ENCODE peak calls at places on chromosome 14, in four cellular contexts. F, H, B and T are unnamed samples.

GRCh38 chr14:72680853-72681640 is 212.9 kb downstream of the DPF3 start:
- DNase-seq in H (no peak), F (no peak), B (no peak), T (no peak)

GRCh38 chr14:87971010-87971409 is 22.0 kb downstream of the GALC start:
- DNase-seq in B (no peak), H (no peak), F (no peak), T (no peak)

GRCh38 chr14:98984719-98985041 is 287.3 kb downstream of the BCL11B start:
- DNase-seq in B (no peak), H (no peak), F (peak; percentile 35), T (no peak)

GRCh38 chr14:96821501-96821900 is 24.3 kb downstream of the VRK1 start:
- DNase-seq in H (no peak), B (no peak), F (no peak), T (no peak)

GRCh38 chr14:49975286-49975685 is 82.4 kb downstream of the ARF6 start:
- DNase-seq in B (no peak), F (no peak), H (no peak), T (no peak)

GRCh38 chr14:60658909-60659585 is 9.8 kb upstream of the SIX1 start:
- DNase-seq in H (no peak), F (no peak), B (no peak), T (peak; percentile 27)

GRCh38 chr14:22991852-22992251 is 9.5 kb upstream of the AJUBA start:
- DNase-seq in B (no peak), F (no peak), H (no peak), T (no peak)

GRCh38 chr14:31877333-31877798 is 199.7 kb upstream of the ARHGAP5 start:
- DNase-seq in B (no peak), F (no peak), H (no peak), T (no peak)

GRCh38 chr14:59845245-59845644 is 25.3 kb downstream of the RTN1 start:
- DNase-seq in H (no peak), F (no peak), B (no peak), T (no peak)

GRCh38 chr14:61553730-61554641 is 141.3 kb upstream of the HIF1A start:
- DNase-seq in H (no peak), F (no peak), B (no peak), T (peak; percentile 99)

GRCh38 chr14:93137864-93138263 is 22.1 kb upstream of the ITPK1 start:
- DNase-seq in H (no peak), F (peak; percentile 46), B (no peak), T (peak; percentile 56)

GRCh38 chr14:69360438-69361108 is 37.5 kb downstream of the ERH start:
- DNase-seq in F (no peak), B (no peak), H (no peak), T (no peak)

GRCh38 chr14:61388976-61389576 is 67.7 kb downstream of the PRKCH start:
- DNase-seq in B (no peak), H (no peak), F (no peak), T (no peak)

GRCh38 chr14:49623941-49624806 is 3.6 kb downstream of the MGAT2 start:
- DNase-seq in B (no peak), H (no peak), F (no peak), T (no peak)

GRCh38 chr14:22002860-22003284 is 329.3 kb upstream of the OR4E1 start:
- DNase-seq in F (peak; percentile 5), B (no peak), H (no peak), T (no peak)

GRCh38 chr14:87888136-87888999 is 104.6 kb downstream of the GALC start:
- DNase-seq in H (peak; percentile 39), F (peak; percentile 37), B (no peak), T (peak; percentile 14)

GRCh38 chr14:75422169-75422568 is 5.7 kb upstream of the JDP2 start:
- DNase-seq in F (no peak), H (no peak), B (no peak), T (peak; percentile 21)

GRCh38 chr14:106737025-106737424 is 1210.6 kb downstream of the TMEM121 start:
- DNase-seq in F (no peak), H (no peak), B (no peak), T (no peak)

GRCh38 chr14:59695198-59695597 is 118.6 kb upstream of the CCDC175 start:
- DNase-seq in F (no peak), H (no peak), B (no peak), T (no peak)

GRCh38 chr14:33401326-33401725 is 462.6 kb downstream of the NPAS3 start:
- DNase-seq in B (no peak), F (no peak), H (no peak), T (peak; percentile 13)

GRCh38 chr14:37973031-37973908 is 234.4 kb upstream of the SSTR1 start:
- DNase-seq in H (no peak), B (no peak), F (no peak), T (peak; percentile 78)

GRCh38 chr14:106619618-106620017 is 1093.2 kb downstream of the TMEM121 start:
- DNase-seq in F (no peak), H (no peak), B (no peak), T (no peak)

GRCh38 chr14:68474741-68475140 is 318.1 kb downstream of the ZFP36L1 start:
- DNase-seq in B (no peak), F (no peak), H (no peak), T (no peak)

GRCh38 chr14:103542545-103543088 is 13.6 kb downstream of the TRMT61A start:
- DNase-seq in F (no peak), B (no peak), H (no peak), T (no peak)

GRCh38 chr14:68948686-68949085 is 30.4 kb downstream of the ACTN1 start:
- DNase-seq in F (no peak), B (no peak), H (no peak), T (no peak)

GRCh38 chr14:99320621-99321235 is 48.7 kb upstream of the BCL11B start:
- DNase-seq in B (no peak), F (no peak), H (no peak), T (no peak)

GRCh38 chr14:21171128-21171527 is 15.3 kb upstream of the OR5AU1 start:
- DNase-seq in F (no peak), B (no peak), H (no peak), T (no peak)

GRCh38 chr14:23069413-23069806 is 12.1 kb upstream of the CDH24 start:
- DNase-seq in B (no peak), H (no peak), F (no peak), T (no peak)

GRCh38 chr14:35384386-35385041 is 20.0 kb downstream of the NFKBIA start:
- DNase-seq in B (no peak), H (no peak), F (no peak), T (peak; percentile 68)

GRCh38 chr14:31341280-31341679 is 79.1 kb downstream of the HEATR5A start:
- DNase-seq in H (no peak), B (no peak), F (no peak), T (no peak)

GRCh38 chr14:33617154-33617553 is 333.7 kb downstream of the EGLN3 start:
- DNase-seq in B (no peak), H (no peak), F (no peak), T (no peak)

GRCh38 chr14:103030741-103031565 is 26.4 kb downstream of the CDC42BPB start:
- DNase-seq in B (no peak), H (no peak), F (no peak), T (no peak)

GRCh38 chr14:35682802-35683201 is 126.3 kb downstream of the RALGAPA1 start:
- DNase-seq in F (no peak), B (peak; percentile 3), H (no peak), T (no peak)

GRCh38 chr14:45610303-45610702 is 357.3 kb upstream of the MIS18BP1 start:
- DNase-seq in B (no peak), F (no peak), H (no peak), T (no peak)

GRCh38 chr14:38989917-38990546 is 113.0 kb downstream of the SEC23A start:
- DNase-seq in B (peak; percentile 32), H (no peak), F (no peak), T (no peak)

GRCh38 chr14:101591121-101591520 is 29.8 kb downstream of the DIO3 start:
- DNase-seq in H (no peak), B (no peak), F (no peak), T (no peak)

GRCh38 chr14:102594514-102595175 is 2.2 kb downstream of the RCOR1 start:
- DNase-seq in F (peak; percentile 36), H (no peak), B (peak; percentile 66), T (peak; percentile 70)

GRCh38 chr14:42224053-42224888 is 617.6 kb downstream of the LRFN5 start:
- DNase-seq in H (peak; percentile 17), B (peak; percentile 5), F (peak; percentile 12), T (peak; percentile 60)

GRCh38 chr14:94581127-94581999 is at the start of gene SERPINA5:
- DNase-seq in H (no peak), B (no peak), F (peak; percentile 52), T (peak; percentile 83)

GRCh38 chr14:94575730-94576585 is 5.3 kb upstream of the SERPINA5 start:
- DNase-seq in H (no peak), B (no peak), F (no peak), T (no peak)

GRCh38 chr14:94582851-94583250 is 1.6 kb downstream of the SERPINA5 start:
- DNase-seq in B (no peak), F (no peak), H (no peak), T (peak; percentile 41)

GRCh38 chr14:94582199-94582750 is 1.0 kb downstream of the SERPINA5 start:
- DNase-seq in B (no peak), H (no peak), F (no peak), T (no peak)

GRCh38 chr14:94578712-94579111 is 2.5 kb upstream of the SERPINA5 start:
- DNase-seq in F (no peak), B (no peak), H (no peak), T (no peak)
- TF ChIP-seq RAD21 in F (no peak), B (no peak), H (no peak), T (no peak)

DNA sequence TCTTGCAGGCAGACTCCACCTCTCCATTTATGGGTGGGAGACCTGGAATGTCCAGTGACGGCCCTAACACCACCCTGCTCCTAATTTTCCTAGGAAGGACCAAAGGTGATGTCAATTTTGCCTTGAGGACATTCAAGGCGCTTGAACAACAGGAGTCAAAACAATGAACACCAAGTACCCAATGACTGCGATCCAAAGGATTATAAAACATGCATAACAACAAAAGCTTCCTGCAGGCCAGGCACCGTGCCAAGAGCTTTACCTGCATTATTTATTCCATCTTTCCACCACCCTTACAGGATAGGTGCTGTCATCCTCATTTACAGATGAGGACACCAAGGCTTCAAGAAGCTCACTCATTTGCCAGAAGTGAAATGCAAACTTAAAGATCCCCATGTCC is 15.2 kb upstream of the FOXN3 start:
- DNase-seq in F (no peak), H (no peak), B (no peak), T (no peak)
- TF ChIP-seq ATF2 in F (no peak), H (no peak), B (no peak), T (no peak)

GRCh38 chr14:105349992-105350391 is 35.4 kb downstream of the PACS2 start:
- DNase-seq in B (no peak), F (no peak), H (no peak), T (no peak)

GRCh38 chr14:105351410-105351809 is 36.9 kb downstream of the PACS2 start:
- DNase-seq in H (no peak), B (no peak), F (no peak), T (no peak)

GRCh38 chr14:105351920-105352871 is 37.6 kb downstream of the PACS2 start:
- DNase-seq in H (peak; percentile 79), F (peak; percentile 75), B (peak; percentile 54), T (peak; percentile 85)

GRCh38 chr14:105348945-105349699 is 34.6 kb downstream of the PACS2 start:
- DNase-seq in H (no peak), B (no peak), F (no peak), T (no peak)

GRCh38 chr14:105350450-105351244 is 36.1 kb downstream of the PACS2 start:
- DNase-seq in F (no peak), H (no peak), B (no peak), T (no peak)
- TF ChIP-seq RAD21 in F (no peak), H (no peak), B (no peak), T (no peak)

GRCh38 chr14:73810478-73811163 is 41.0 kb upstream of the PTGR2 start:
- DNase-seq in B (no peak), F (no peak), H (no peak), T (no peak)
- TF ChIP-seq ATF2 in B (no peak), F (no peak), H (no peak), T (no peak)

GRCh38 chr14:66046035-66046434 is 440.1 kb upstream of the CCDC196 start:
- DNase-seq in H (no peak), F (no peak), B (no peak), T (no peak)
- TF ChIP-seq RAD21 in H (no peak), F (no peak), B (no peak), T (no peak)